ENCODE peak calls at places on chromosomes 5 and 9, in five cellular contexts. T is GM18507; Y is stimulated activated CD8-positive, alpha-beta memory T cell treated with anti-CD3 and anti-CD28 coated beads, Interleukin-15, amount 100 ng/mL, for 24 hours; G is AG10803; L is H54. H is an unnamed sample.

GRCh38 chr5:59039296-59040006 is 456.6 kb downstream of the RAB3C start:
- DNase-seq in G (peak; percentile 80), Y (peak; percentile 61), T (peak; percentile 9), L (peak; percentile 56), H (no peak)

GRCh38 chr9:22307013-22307711 is 139.5 kb upstream of the DMRTA1 start:
- DNase-seq in Y (no peak), G (peak; percentile 64), T (no peak), L (no peak), H (peak; percentile 54)

GRCh38 chr5:93723005-93723404 is 18.4 kb downstream of the POU5F2 start:
- DNase-seq in L (no peak), T (no peak), Y (no peak), G (no peak), H (no peak)

GRCh38 chr5:173342813-173343435 is 14.7 kb upstream of the STC2 start:
- DNase-seq in L (no peak), T (no peak), Y (no peak), G (no peak), H (no peak)

GRCh38 chr5:1125030-1125357 is 13.1 kb upstream of the SLC12A7 start:
- DNase-seq in T (no peak), L (no peak), G (peak; percentile 36), Y (no peak), H (no peak)

GRCh38 chr9:18837402-18837801 is 195.6 kb downstream of the SAXO1 start:
- DNase-seq in G (no peak), T (no peak), Y (no peak), L (no peak), H (no peak)

GRCh38 chr9:120783611-120784047 is 9.6 kb downstream of the FBXW2 start:
- DNase-seq in L (no peak), T (no peak), G (peak; percentile 96), Y (no peak), H (no peak)

GRCh38 chr5:156815988-156816599 is 34.0 kb upstream of the PPP1R2B start:
- DNase-seq in G (peak; percentile 51), T (no peak), L (no peak), Y (no peak), H (no peak)

GRCh38 chr9:110936719-110937452 is 101.4 kb downstream of the LPAR1 start:
- DNase-seq in T (no peak), L (no peak), G (peak; percentile 96), Y (no peak), H (no peak)

GRCh38 chr5:119270955-119271757 is 84.7 kb upstream of the TNFAIP8 start:
- DNase-seq in G (no peak), L (no peak), Y (no peak), T (no peak), H (no peak)

GRCh38 chr5:141430332-141431113 is at the start of gene PCDHGA12:
- DNase-seq in Y (no peak), T (peak; percentile 69), L (no peak), G (peak; percentile 92), H (no peak)

GRCh38 chr5:143263272-143263810 is 140.1 kb downstream of the NR3C1 start:
- DNase-seq in L (no peak), G (no peak), Y (no peak), T (no peak), H (no peak)

GRCh38 chr9:28720746-28721145 is 1147.5 kb upstream of the C9orf72 start:
- DNase-seq in Y (no peak), T (no peak), G (no peak), L (no peak), H (no peak)

GRCh38 chr9:14281136-14281795 is 32.7 kb downstream of the NFIB start:
- DNase-seq in L (no peak), Y (no peak), T (no peak), G (no peak), H (no peak)

GRCh38 chr9:36187414-36187813 is 3.3 kb upstream of the CLTA start:
- DNase-seq in L (no peak), G (peak; percentile 93), T (no peak), Y (no peak), H (no peak)

GRCh38 chr5:151664694-151665583 is 21.8 kb downstream of the SPARC start:
- DNase-seq in T (no peak), Y (no peak), L (no peak), G (peak; percentile 77), H (no peak)

GRCh38 chr5:159752622-159753275 is 163.5 kb upstream of the ADRA1B start:
- DNase-seq in L (no peak), G (no peak), Y (no peak), T (no peak), H (no peak)

H was measured in HCT116.